ENCODE peak calls at places on chromosomes 1 and 21, in six cellular contexts. One of them, this sample, is unnamed.

GRCh38 chr21:15277498-15277897 is 212.7 kb upstream of the NRIP1 start:
- DNase-seq in A549: no peak
- DNase-seq in H54: no peak
- DNase-seq in spleen: no peak
- DNase-seq in transverse colon: no peak
- DNase-seq in right lobe of liver: no peak
- DNase-seq in this sample: no peak

GRCh38 chr1:221783936-221784335 is 42.0 kb upstream of the DUSP10 start:
- DNase-seq in right lobe of liver: no peak
- DNase-seq in H54: no peak
- DNase-seq in A549: no peak
- DNase-seq in transverse colon: no peak
- DNase-seq in spleen: no peak
- DNase-seq in this sample: no peak

GRCh38 chr1:23625929-23626535 is 65.6 kb upstream of the RPL11 start:
- DNase-seq in H54: no peak
- DNase-seq in A549: no peak
- DNase-seq in right lobe of liver: no peak
- DNase-seq in spleen: no peak
- DNase-seq in transverse colon: no peak
- DNase-seq in this sample: no peak

GRCh38 chr1:183590225-183591191 is at the start of gene NCF2:
- DNase-seq in H54: no peak
- DNase-seq in spleen: peak; percentile 83
- DNase-seq in transverse colon: peak; percentile 42
- DNase-seq in A549: no peak
- DNase-seq in right lobe of liver: no peak
- DNase-seq in this sample: no peak

GRCh38 chr21:38804617-38805281 is 980 bp upstream of the ETS2 start:
- DNase-seq in transverse colon: peak; percentile 86
- DNase-seq in A549: peak; percentile 69
- DNase-seq in right lobe of liver: peak; percentile 90
- DNase-seq in spleen: peak; percentile 91
- DNase-seq in H54: no peak
- DNase-seq in this sample: peak; percentile 72

GRCh38 chr1:201594575-201595245 is 55.8 kb downstream of the NAV1 start:
- DNase-seq in right lobe of liver: no peak
- DNase-seq in spleen: peak; percentile 64
- DNase-seq in A549: no peak
- DNase-seq in transverse colon: no peak
- DNase-seq in H54: no peak
- DNase-seq in this sample: no peak

GRCh38 chr1:81410351-81410750 is 390.4 kb upstream of the ADGRL2 start:
- DNase-seq in right lobe of liver: no peak
- DNase-seq in H54: no peak
- DNase-seq in transverse colon: no peak
- DNase-seq in spleen: no peak
- DNase-seq in A549: no peak
- DNase-seq in this sample: no peak

GRCh38 chr1:70090875-70091274 is 114.5 kb downstream of the LRRC40 start:
- DNase-seq in transverse colon: no peak
- DNase-seq in H54: peak; percentile 4
- DNase-seq in A549: no peak
- DNase-seq in right lobe of liver: no peak
- DNase-seq in spleen: no peak
- DNase-seq in this sample: no peak

GRCh38 chr1:71365451-71365850 is 284.6 kb upstream of the ZRANB2 start:
- DNase-seq in A549: no peak
- DNase-seq in right lobe of liver: no peak
- DNase-seq in H54: no peak
- DNase-seq in transverse colon: no peak
- DNase-seq in spleen: no peak
- DNase-seq in this sample: no peak

GRCh38 chr1:4796999-4797375 is 142.6 kb downstream of the AJAP1 start:
- DNase-seq in A549: no peak
- DNase-seq in spleen: peak; percentile 68
- DNase-seq in right lobe of liver: no peak
- DNase-seq in H54: no peak
- DNase-seq in transverse colon: no peak
- DNase-seq in this sample: no peak

GRCh38 chr1:6613361-6614018 is at the start of gene PHF13:
- DNase-seq in right lobe of liver: peak; percentile 100
- DNase-seq in A549: peak; percentile 98
- DNase-seq in transverse colon: peak; percentile 100
- DNase-seq in spleen: peak; percentile 100
- DNase-seq in H54: peak; percentile 95
- DNase-seq in this sample: peak; percentile 99
- TF ChIP-seq POLR2A in right lobe of liver: peak; percentile 66
- TF ChIP-seq POLR2A in A549: peak; percentile 10
- TF ChIP-seq POLR2A in transverse colon: peak; percentile 56
- TF ChIP-seq POLR2A in spleen: no peak
- TF ChIP-seq POLR2A in H54: no peak
- TF ChIP-seq POLR2A in this sample: no peak

DNA sequence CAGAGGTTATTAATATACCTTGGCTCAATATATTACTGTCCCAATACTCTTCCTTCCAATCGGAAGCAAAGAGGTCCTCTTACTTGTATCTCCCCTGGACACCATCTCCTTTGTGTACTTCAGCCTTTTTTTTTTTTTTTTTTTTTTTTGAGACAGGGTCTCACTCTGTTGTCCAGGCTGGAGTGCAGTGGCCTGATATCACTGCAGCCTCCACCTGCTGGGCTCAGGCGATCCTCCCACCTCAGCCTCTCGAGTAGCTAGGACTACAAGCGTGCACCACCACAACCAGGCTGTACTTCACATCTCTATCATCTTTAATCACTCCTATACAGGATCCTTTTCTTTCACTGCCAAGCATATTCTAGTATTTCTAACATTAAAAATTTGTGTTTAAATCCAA is 2.8 kb upstream of the DARS2 start:
- DNase-seq in transverse colon: no peak
- DNase-seq in A549: no peak
- DNase-seq in right lobe of liver: no peak
- DNase-seq in H54: no peak
- DNase-seq in spleen: no peak
- DNase-seq in this sample: no peak
- TF ChIP-seq POLR2A in transverse colon: no peak
- TF ChIP-seq POLR2A in A549: no peak
- TF ChIP-seq POLR2A in right lobe of liver: no peak
- TF ChIP-seq POLR2A in H54: no peak
- TF ChIP-seq POLR2A in spleen: no peak
- TF ChIP-seq POLR2A in this sample: no peak

GRCh38 chr1:167722152-167722869 is 529 bp downstream of the MPZL1 start:
- DNase-seq in right lobe of liver: peak; percentile 63
- DNase-seq in spleen: no peak
- DNase-seq in transverse colon: peak; percentile 59
- DNase-seq in H54: peak; percentile 58
- DNase-seq in A549: peak; percentile 41
- DNase-seq in this sample: peak; percentile 52

GRCh38 chr1:167720965-167721616 is 691 bp upstream of the MPZL1 start:
- DNase-seq in right lobe of liver: peak; percentile 64
- DNase-seq in spleen: no peak
- DNase-seq in A549: peak; percentile 75
- DNase-seq in transverse colon: peak; percentile 58
- DNase-seq in H54: no peak
- DNase-seq in this sample: peak; percentile 72

GRCh38 chr1:167722870-167723251 is 1.1 kb downstream of the MPZL1 start:
- DNase-seq in transverse colon: no peak
- DNase-seq in A549: no peak
- DNase-seq in spleen: no peak
- DNase-seq in H54: no peak
- DNase-seq in right lobe of liver: no peak
- DNase-seq in this sample: no peak

GRCh38 chr1:167723707-167724323 is 2.0 kb downstream of the MPZL1 start:
- DNase-seq in transverse colon: no peak
- DNase-seq in spleen: no peak
- DNase-seq in right lobe of liver: no peak
- DNase-seq in H54: no peak
- DNase-seq in A549: no peak
- DNase-seq in this sample: no peak

GRCh38 chr1:167721617-167722151 is at the start of gene MPZL1:
- DNase-seq in spleen: peak; percentile 97
- DNase-seq in A549: peak; percentile 95
- DNase-seq in transverse colon: peak; percentile 98
- DNase-seq in H54: peak; percentile 90
- DNase-seq in right lobe of liver: peak; percentile 98
- DNase-seq in this sample: peak; percentile 96
- TF ChIP-seq POLR2A in spleen: no peak
- TF ChIP-seq POLR2A in A549: peak; percentile 79
- TF ChIP-seq POLR2A in transverse colon: peak; percentile 77
- TF ChIP-seq POLR2A in H54: peak; percentile 63
- TF ChIP-seq POLR2A in right lobe of liver: peak; percentile 75
- TF ChIP-seq POLR2A in this sample: peak; percentile 61

DNA sequence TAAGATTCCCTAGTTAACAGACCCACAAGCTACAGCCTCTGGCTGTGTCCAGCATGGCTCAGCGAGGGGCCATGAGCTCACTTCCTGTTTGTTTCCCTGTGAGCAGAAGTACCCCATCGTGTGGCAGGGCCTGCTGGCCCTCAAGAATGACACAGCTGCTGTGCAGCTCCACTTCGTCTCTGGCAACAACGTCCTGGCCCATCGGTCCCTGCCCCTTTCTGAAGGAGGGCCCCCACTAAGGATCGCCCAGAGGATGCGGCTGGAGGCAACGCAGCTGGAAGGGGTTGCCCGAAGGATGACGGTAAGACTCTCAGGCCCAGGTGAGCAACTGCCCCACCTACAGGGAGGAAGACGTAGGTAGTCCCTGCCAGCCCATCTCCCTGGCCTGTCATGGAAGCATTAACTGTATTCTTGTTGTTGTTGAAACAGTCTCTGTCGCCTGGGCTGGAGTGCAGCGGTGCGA is 38.2 kb downstream of the ZBTB17 start:
- DNase-seq in right lobe of liver: no peak
- DNase-seq in spleen: no peak
- DNase-seq in A549: no peak
- DNase-seq in H54: peak; percentile 38
- DNase-seq in transverse colon: no peak
- DNase-seq in this sample: peak; percentile 75
- TF ChIP-seq POLR2A in right lobe of liver: no peak
- TF ChIP-seq POLR2A in spleen: no peak
- TF ChIP-seq POLR2A in A549: no peak
- TF ChIP-seq POLR2A in H54: no peak
- TF ChIP-seq POLR2A in transverse colon: no peak
- TF ChIP-seq POLR2A in this sample: no peak

DNA sequence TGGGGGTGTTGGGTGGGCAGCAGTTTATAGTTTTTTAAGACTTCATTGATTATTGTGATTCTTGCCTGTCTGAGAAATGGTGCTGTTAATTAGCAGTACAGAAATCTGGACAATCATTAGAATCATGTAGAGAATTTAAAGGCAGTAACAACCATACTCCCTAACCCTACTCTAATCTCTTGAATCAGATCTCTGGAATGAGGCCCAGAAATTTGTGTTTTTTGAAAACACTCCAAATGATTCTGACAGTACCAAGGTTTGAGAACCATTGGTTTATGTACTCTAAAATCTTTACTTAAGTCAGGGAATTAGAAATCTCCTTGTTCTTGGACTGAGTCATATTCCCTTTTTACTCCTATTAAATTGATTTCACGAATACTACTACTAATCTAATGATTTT is 24.0 kb downstream of the FNBP1L start:
- DNase-seq in right lobe of liver: no peak
- DNase-seq in spleen: no peak
- DNase-seq in transverse colon: no peak
- DNase-seq in H54: no peak
- DNase-seq in A549: no peak
- DNase-seq in this sample: peak; percentile 86
- TF ChIP-seq POLR2A in right lobe of liver: no peak
- TF ChIP-seq POLR2A in spleen: no peak
- TF ChIP-seq POLR2A in transverse colon: no peak
- TF ChIP-seq POLR2A in H54: no peak
- TF ChIP-seq POLR2A in A549: no peak
- TF ChIP-seq POLR2A in this sample: no peak

GRCh38 chr1:9927259-9927658 is 15.9 kb downstream of the LZIC start:
- DNase-seq in A549: no peak
- DNase-seq in transverse colon: no peak
- DNase-seq in spleen: no peak
- DNase-seq in right lobe of liver: no peak
- DNase-seq in H54: no peak
- DNase-seq in this sample: no peak

GRCh38 chr1:9929431-9930385 is 13.5 kb downstream of the LZIC start:
- DNase-seq in right lobe of liver: no peak
- DNase-seq in A549: no peak
- DNase-seq in transverse colon: no peak
- DNase-seq in spleen: no peak
- DNase-seq in H54: no peak
- DNase-seq in this sample: no peak
- TF ChIP-seq POLR2A in right lobe of liver: no peak
- TF ChIP-seq POLR2A in A549: no peak
- TF ChIP-seq POLR2A in transverse colon: no peak
- TF ChIP-seq POLR2A in spleen: no peak
- TF ChIP-seq POLR2A in H54: no peak
- TF ChIP-seq POLR2A in this sample: no peak

GRCh38 chr1:226064168-226064815 is 1.8 kb downstream of the H3-3A start:
- DNase-seq in A549: peak; percentile 26
- DNase-seq in spleen: no peak
- DNase-seq in H54: no peak
- DNase-seq in right lobe of liver: no peak
- DNase-seq in transverse colon: no peak
- DNase-seq in this sample: peak; percentile 29
- TF ChIP-seq POLR2A in A549: no peak
- TF ChIP-seq POLR2A in spleen: peak; percentile 2
- TF ChIP-seq POLR2A in H54: no peak
- TF ChIP-seq POLR2A in right lobe of liver: peak; percentile 65
- TF ChIP-seq POLR2A in transverse colon: peak; percentile 75
- TF ChIP-seq POLR2A in this sample: no peak

GRCh38 chr1:161166669-161167548 is 683 bp downstream of the PPOX start:
- DNase-seq in A549: no peak
- DNase-seq in transverse colon: no peak
- DNase-seq in H54: no peak
- DNase-seq in spleen: peak; percentile 86
- DNase-seq in right lobe of liver: no peak
- DNase-seq in this sample: no peak

GRCh38 chr1:161168906-161169305 is 2.7 kb downstream of the PPOX start:
- DNase-seq in H54: no peak
- DNase-seq in spleen: peak; percentile 41
- DNase-seq in transverse colon: no peak
- DNase-seq in A549: no peak
- DNase-seq in right lobe of liver: no peak
- DNase-seq in this sample: no peak

GRCh38 chr1:161163793-161164192 is 2.4 kb upstream of the PPOX start:
- DNase-seq in transverse colon: no peak
- DNase-seq in right lobe of liver: no peak
- DNase-seq in A549: no peak
- DNase-seq in spleen: peak; percentile 73
- DNase-seq in H54: no peak
- DNase-seq in this sample: no peak

GRCh38 chr1:161164901-161165620 is 1.2 kb upstream of the PPOX start:
- DNase-seq in A549: no peak
- DNase-seq in spleen: peak; percentile 71
- DNase-seq in H54: no peak
- DNase-seq in transverse colon: no peak
- DNase-seq in right lobe of liver: no peak
- DNase-seq in this sample: no peak

GRCh38 chr1:161165742-161166668 is at the start of gene PPOX:
- DNase-seq in spleen: peak; percentile 98
- DNase-seq in right lobe of liver: peak; percentile 97
- DNase-seq in A549: peak; percentile 99
- DNase-seq in transverse colon: peak; percentile 97
- DNase-seq in H54: peak; percentile 89
- DNase-seq in this sample: peak; percentile 99
- TF ChIP-seq POLR2A in spleen: no peak
- TF ChIP-seq POLR2A in right lobe of liver: peak; percentile 48
- TF ChIP-seq POLR2A in A549: peak; percentile 70
- TF ChIP-seq POLR2A in transverse colon: peak; percentile 84
- TF ChIP-seq POLR2A in H54: peak; percentile 75
- TF ChIP-seq POLR2A in this sample: peak; percentile 21

GRCh38 chr1:54581621-54582035 is 33.6 kb downstream of the ACOT11 start:
- DNase-seq in A549: peak; percentile 18
- DNase-seq in spleen: no peak
- DNase-seq in H54: peak; percentile 98
- DNase-seq in right lobe of liver: peak; percentile 99
- DNase-seq in transverse colon: peak; percentile 89
- DNase-seq in this sample: peak; percentile 34
- TF ChIP-seq POLR2A in A549: no peak
- TF ChIP-seq POLR2A in spleen: no peak
- TF ChIP-seq POLR2A in H54: no peak
- TF ChIP-seq POLR2A in right lobe of liver: no peak
- TF ChIP-seq POLR2A in transverse colon: peak; percentile 36
- TF ChIP-seq POLR2A in this sample: no peak

This sample was measured in endothelial cell of umbilical vein.